ENCODE peak calls at places on chromosomes 4 and X, in ten cellular contexts. B, D, O, V, T, G, E, R, U and Y are unnamed samples.
A peak's percentile ranks its signal among the peaks of the same experiment; 100 is the strongest.

GRCh38 chr4:152162331-152162697 is 373.6 kb downstream of the FBXW7 start:
- DNase-seq in D (no peak), O (no peak), E (no peak), R (no peak), U (no peak), V (no peak), G (no peak), B (no peak), T (no peak), Y (no peak)

GRCh38 chrX:110450050-110450449 is 91.4 kb downstream of the RTL9 start:
- DNase-seq in U (peak; percentile 28), V (peak; percentile 49), R (peak; percentile 76), G (peak; percentile 90), O (peak; percentile 89), D (peak; percentile 29), E (peak; percentile 9), B (peak; percentile 29), T (peak; percentile 71), Y (peak; percentile 35)

GRCh38 chrX:14697453-14697852 is 168.1 kb downstream of the GLRA2 start:
- DNase-seq in B (no peak), R (peak; percentile 48), E (no peak), O (peak; percentile 39), G (peak; percentile 44), T (peak; percentile 7), U (no peak), D (peak; percentile 10), V (peak; percentile 3), Y (no peak)

GRCh38 chr4:58649236-58649635 is 1539.1 kb upstream of the IGFBP7 start:
- DNase-seq in V (no peak), T (peak; percentile 91), B (no peak), G (no peak), O (no peak), R (no peak), E (no peak), U (no peak), D (no peak), Y (no peak)

GRCh38 chrX:150365953-150366911 is 3.1 kb downstream of the MAMLD1 start:
- DNase-seq in U (peak; percentile 7), R (peak; percentile 33), D (peak; percentile 51), B (no peak), G (peak; percentile 73), E (no peak), T (peak; percentile 43), O (peak; percentile 53), V (no peak), Y (no peak)

GRCh38 chr4:186204103-186204559 is 12.8 kb downstream of the CYP4V2 start:
- DNase-seq in T (no peak), B (no peak), R (peak; percentile 75), O (no peak), E (no peak), G (peak; percentile 85), U (peak; percentile 71), D (no peak), V (no peak), Y (no peak)

GRCh38 chr4:2393353-2394270 is 24.8 kb downstream of the ZFYVE28 start:
- DNase-seq in G (no peak), O (peak; percentile 74), T (no peak), R (peak; percentile 32), E (no peak), D (no peak), U (no peak), V (no peak), B (no peak), Y (no peak)

GRCh38 chrX:15298201-15298600 is 17.2 kb downstream of the ASB11 start:
- DNase-seq in E (no peak), U (no peak), T (no peak), G (no peak), R (no peak), B (no peak), O (no peak), V (no peak), D (no peak), Y (no peak)

GRCh38 chrX:11558972-11559371 is 106.7 kb downstream of the ARHGAP6 start:
- DNase-seq in E (no peak), G (peak; percentile 48), V (no peak), R (peak; percentile 12), T (no peak), U (peak; percentile 22), B (peak; percentile 23), D (no peak), O (peak; percentile 11), Y (no peak)

GRCh38 chr4:155249036-155249566 is 40.7 kb downstream of the NPY2R start:
- DNase-seq in D (no peak), R (no peak), B (no peak), E (no peak), G (no peak), U (no peak), V (no peak), O (no peak), T (no peak), Y (no peak)

GRCh38 chr4:138540056-138540800 is 298.1 kb upstream of the SLC7A11 start:
- DNase-seq in B (no peak), D (no peak), G (no peak), U (no peak), T (no peak), E (no peak), O (no peak), V (no peak), R (no peak), Y (no peak)

GRCh38 chr4:4524364-4524763 is 17.5 kb downstream of the STX18 start:
- DNase-seq in V (no peak), B (no peak), U (peak; percentile 37), R (no peak), E (no peak), G (peak; percentile 58), D (no peak), O (peak; percentile 8), T (no peak), Y (no peak)

GRCh38 chr4:81019016-81019415 is 11.5 kb upstream of the BMP3 start:
- DNase-seq in B (no peak), V (no peak), R (peak; percentile 44), E (no peak), U (no peak), G (no peak), T (no peak), O (no peak), D (no peak), Y (no peak)

GRCh38 chrX:87397103-87397886 is 120.3 kb upstream of the KLHL4 start:
- DNase-seq in D (no peak), T (no peak), V (no peak), G (no peak), E (no peak), R (no peak), B (no peak), U (no peak), O (no peak), Y (no peak)

GRCh38 chr4:169604131-169604900 is 8.1 kb downstream of the NEK1 start:
- DNase-seq in D (no peak), T (no peak), B (peak; percentile 89), U (no peak), V (no peak), O (no peak), E (peak; percentile 52), R (no peak), G (no peak), Y (no peak)

GRCh38 chr4:127204326-127204725 is 428.4 kb upstream of the INTU start:
- DNase-seq in G (no peak), V (no peak), E (no peak), D (no peak), O (no peak), B (no peak), U (no peak), R (no peak), T (no peak), Y (no peak)

GRCh38 chrX:20267599-20267923 is 852 bp upstream of the RPS6KA3 start:
- DNase-seq in G (no peak), D (no peak), O (peak; percentile 17), U (no peak), V (no peak), T (no peak), E (no peak), R (no peak), B (no peak), Y (no peak)

GRCh38 chr4:174538876-174539250 is 16.6 kb upstream of the HPGD start:
- DNase-seq in U (no peak), E (no peak), B (no peak), D (no peak), T (no peak), O (no peak), V (no peak), G (no peak), R (no peak), Y (no peak)

GRCh38 chrX:11197671-11198070 is 86.5 kb downstream of the HCCS start:
- DNase-seq in G (no peak), E (no peak), R (no peak), O (no peak), V (no peak), T (no peak), D (no peak), U (no peak), B (no peak), Y (no peak)

GRCh38 chr4:22897520-22898108 is 204.9 kb downstream of the GBA3 start:
- DNase-seq in E (peak; percentile 27), T (peak; percentile 18), V (peak; percentile 12), O (peak; percentile 48), U (peak; percentile 2), B (peak; percentile 13), R (peak; percentile 35), D (no peak), G (peak; percentile 7), Y (no peak)

GRCh38 chrX:135931644-135932487 is 38.4 kb downstream of the SAGE1 start:
- DNase-seq in D (peak; percentile 1), G (peak; percentile 75), T (peak; percentile 50), V (peak; percentile 10), E (no peak), O (peak; percentile 61), R (peak; percentile 56), U (peak; percentile 23), B (no peak), Y (no peak)

GRCh38 chrX:34778961-34779360 is 121.9 kb upstream of the TMEM47 start:
- DNase-seq in T (no peak), E (peak; percentile 3), B (peak; percentile 12), D (no peak), U (no peak), O (no peak), V (peak; percentile 1), R (no peak), G (no peak), Y (no peak)

GRCh38 chrX:41561045-41561444 is 113.9 kb downstream of the NYX start:
- DNase-seq in E (peak; percentile 51), V (peak; percentile 14), B (peak; percentile 45), G (no peak), D (no peak), U (no peak), O (no peak), R (no peak), T (no peak), Y (peak; percentile 59)

GRCh38 chr4:17115546-17115945 is 217.1 kb upstream of the LDB2 start:
- DNase-seq in E (no peak), D (no peak), R (no peak), B (no peak), V (no peak), G (peak; percentile 10), U (no peak), O (no peak), T (no peak), Y (no peak)

GRCh38 chr4:109729155-109729562 is 711 bp downstream of the PLA2G12A start:
- DNase-seq in D (no peak), R (no peak), U (no peak), O (no peak), V (no peak), G (no peak), E (peak; percentile 12), B (no peak), T (no peak), Y (no peak)

GRCh38 chr4:151524610-151525009 is 115.6 kb downstream of the FHIP1A start:
- DNase-seq in V (no peak), B (no peak), R (no peak), G (peak; percentile 17), D (no peak), T (no peak), U (no peak), O (no peak), E (no peak), Y (no peak)

GRCh38 chrX:16526003-16526402 is 124.0 kb upstream of the S100G start:
- DNase-seq in V (no peak), U (no peak), T (no peak), G (no peak), B (no peak), E (no peak), R (no peak), O (no peak), D (no peak), Y (no peak)

GRCh38 chr4:184287697-184288255 is 70.1 kb upstream of the ENPP6 start:
- DNase-seq in T (no peak), E (no peak), U (no peak), D (no peak), R (peak; percentile 40), O (no peak), B (no peak), V (peak; percentile 38), G (peak; percentile 82), Y (no peak)